ENCODE peak calls at places on chromosomes 6 and 20, in four cellular contexts. Q is iPS-NIHi11; A is cardiac fibroblast; I is CD8-positive, alpha-beta T cell. S is an unnamed sample.

GRCh38 chr20:61657719-61658377 is 405.8 kb downstream of the CDH4 start:
- DNase-seq in Q (no peak), I (no peak), A (no peak), S (no peak)

GRCh38 chr6:99434702-99435530 is 9.8 kb upstream of the PNISR start:
- DNase-seq in A (peak), Q (peak), I (no peak), S (no peak)

GRCh38 chr20:32485770-32486248 is 99.3 kb downstream of the NOL4L start:
- DNase-seq in A (no peak), I (no peak), Q (no peak), S (no peak)

GRCh38 chr20:46171909-46172308 is 53.8 kb downstream of the CD40 start:
- DNase-seq in A (no peak), Q (no peak), I (no peak), S (no peak)

GRCh38 chr6:33668914-33669313 is 42.6 kb downstream of the UQCC2 start:
- DNase-seq in Q (peak), I (no peak), A (no peak), S (peak)

GRCh38 chr6:44667668-44668390 is 280.3 kb downstream of the CDC5L start:
- DNase-seq in A (peak), Q (peak), I (no peak), S (peak)

GRCh38 chr6:106048331-106048730 is 37.8 kb upstream of the PRDM1 start:
- DNase-seq in Q (no peak), A (no peak), I (no peak), S (no peak)

GRCh38 chr20:20488388-20488787 is 120.5 kb downstream of the INSM1 start:
- DNase-seq in A (no peak), Q (no peak), I (no peak), S (no peak)

GRCh38 chr20:43728686-43729255 is 2.0 kb upstream of the GTSF1L start:
- DNase-seq in Q (no peak), A (no peak), I (no peak), S (no peak)